ENCODE peak calls at places on chromosome 10, in ten cellular contexts. One of them, this sample, is unnamed.

GRCh38 chr10:79433324-79434222 is 11.9 kb downstream of the ZCCHC24 start:
- DNase-seq in astrocyte of the cerebellum: no peak
- DNase-seq in stimulated activated CD8-positive, alpha-beta memory T cell treated with anti-CD3 and anti-CD28 coated beads, Interleukin-2, amount 100 ng/mL, for 48 hours: no peak
- DNase-seq in lower leg skin: no peak
- DNase-seq in stimulated activated CD4-positive, alpha-beta T cell treated with anti-CD3 and anti-CD28 coated beads, Interleukin-15, amount 100 ng/mL, for 24 hours: no peak
- DNase-seq in hepatocyte: peak; percentile 53
- DNase-seq in Peyer's patch: no peak
- DNase-seq in nephron progenitor cell: no peak
- DNase-seq in stomach: no peak
- DNase-seq in transverse colon: peak; percentile 27
- DNase-seq in this sample: no peak

GRCh38 chr10:124045794-124046355 is 47.5 kb downstream of the CHST15 start:
- DNase-seq in nephron progenitor cell: no peak
- DNase-seq in transverse colon: no peak
- DNase-seq in lower leg skin: no peak
- DNase-seq in astrocyte of the cerebellum: no peak
- DNase-seq in stimulated activated CD4-positive, alpha-beta T cell treated with anti-CD3 and anti-CD28 coated beads, Interleukin-15, amount 100 ng/mL, for 24 hours: no peak
- DNase-seq in Peyer's patch: peak; percentile 33
- DNase-seq in hepatocyte: no peak
- DNase-seq in stimulated activated CD8-positive, alpha-beta memory T cell treated with anti-CD3 and anti-CD28 coated beads, Interleukin-2, amount 100 ng/mL, for 48 hours: no peak
- DNase-seq in stomach: no peak
- DNase-seq in this sample: no peak

GRCh38 chr10:67015225-67015624 is 89.4 kb downstream of the LRRTM3 start:
- DNase-seq in transverse colon: no peak
- DNase-seq in stimulated activated CD4-positive, alpha-beta T cell treated with anti-CD3 and anti-CD28 coated beads, Interleukin-15, amount 100 ng/mL, for 24 hours: no peak
- DNase-seq in stomach: no peak
- DNase-seq in hepatocyte: no peak
- DNase-seq in astrocyte of the cerebellum: no peak
- DNase-seq in nephron progenitor cell: no peak
- DNase-seq in stimulated activated CD8-positive, alpha-beta memory T cell treated with anti-CD3 and anti-CD28 coated beads, Interleukin-2, amount 100 ng/mL, for 48 hours: no peak
- DNase-seq in lower leg skin: no peak
- DNase-seq in Peyer's patch: no peak
- DNase-seq in this sample: no peak

GRCh38 chr10:104548090-104548489 is 93.0 kb upstream of the SORCS3 start:
- DNase-seq in hepatocyte: peak; percentile 35
- DNase-seq in stomach: no peak
- DNase-seq in nephron progenitor cell: peak; percentile 61
- DNase-seq in astrocyte of the cerebellum: peak; percentile 8
- DNase-seq in lower leg skin: no peak
- DNase-seq in stimulated activated CD4-positive, alpha-beta T cell treated with anti-CD3 and anti-CD28 coated beads, Interleukin-15, amount 100 ng/mL, for 24 hours: no peak
- DNase-seq in stimulated activated CD8-positive, alpha-beta memory T cell treated with anti-CD3 and anti-CD28 coated beads, Interleukin-2, amount 100 ng/mL, for 48 hours: no peak
- DNase-seq in transverse colon: no peak
- DNase-seq in Peyer's patch: no peak
- DNase-seq in this sample: no peak

GRCh38 chr10:9285698-9286097 is 1231.2 kb downstream of the GATA3 start:
- DNase-seq in nephron progenitor cell: no peak
- DNase-seq in astrocyte of the cerebellum: no peak
- DNase-seq in lower leg skin: no peak
- DNase-seq in transverse colon: no peak
- DNase-seq in hepatocyte: no peak
- DNase-seq in Peyer's patch: no peak
- DNase-seq in stimulated activated CD4-positive, alpha-beta T cell treated with anti-CD3 and anti-CD28 coated beads, Interleukin-15, amount 100 ng/mL, for 24 hours: no peak
- DNase-seq in stimulated activated CD8-positive, alpha-beta memory T cell treated with anti-CD3 and anti-CD28 coated beads, Interleukin-2, amount 100 ng/mL, for 48 hours: no peak
- DNase-seq in stomach: no peak
- DNase-seq in this sample: no peak

GRCh38 chr10:120336910-120337540 is 120.0 kb upstream of the PLPP4 start:
- DNase-seq in Peyer's patch: peak; percentile 27
- DNase-seq in hepatocyte: peak; percentile 67
- DNase-seq in stimulated activated CD4-positive, alpha-beta T cell treated with anti-CD3 and anti-CD28 coated beads, Interleukin-15, amount 100 ng/mL, for 24 hours: peak; percentile 67
- DNase-seq in lower leg skin: no peak
- DNase-seq in nephron progenitor cell: peak; percentile 76
- DNase-seq in transverse colon: peak; percentile 55
- DNase-seq in stimulated activated CD8-positive, alpha-beta memory T cell treated with anti-CD3 and anti-CD28 coated beads, Interleukin-2, amount 100 ng/mL, for 48 hours: peak; percentile 28
- DNase-seq in astrocyte of the cerebellum: peak; percentile 6
- DNase-seq in stomach: peak; percentile 73
- DNase-seq in this sample: no peak

GRCh38 chr10:34522542-34522941 is 292.6 kb downstream of the PARD3 start:
- DNase-seq in nephron progenitor cell: no peak
- DNase-seq in astrocyte of the cerebellum: no peak
- DNase-seq in Peyer's patch: no peak
- DNase-seq in lower leg skin: no peak
- DNase-seq in hepatocyte: peak; percentile 36
- DNase-seq in stomach: no peak
- DNase-seq in stimulated activated CD4-positive, alpha-beta T cell treated with anti-CD3 and anti-CD28 coated beads, Interleukin-15, amount 100 ng/mL, for 24 hours: no peak
- DNase-seq in stimulated activated CD8-positive, alpha-beta memory T cell treated with anti-CD3 and anti-CD28 coated beads, Interleukin-2, amount 100 ng/mL, for 48 hours: no peak
- DNase-seq in transverse colon: no peak
- DNase-seq in this sample: no peak

GRCh38 chr10:30704016-30704600 is 74.6 kb upstream of the LYZL2 start:
- DNase-seq in stimulated activated CD4-positive, alpha-beta T cell treated with anti-CD3 and anti-CD28 coated beads, Interleukin-15, amount 100 ng/mL, for 24 hours: peak; percentile 34
- DNase-seq in Peyer's patch: peak; percentile 24
- DNase-seq in transverse colon: no peak
- DNase-seq in astrocyte of the cerebellum: no peak
- DNase-seq in nephron progenitor cell: no peak
- DNase-seq in lower leg skin: no peak
- DNase-seq in stimulated activated CD8-positive, alpha-beta memory T cell treated with anti-CD3 and anti-CD28 coated beads, Interleukin-2, amount 100 ng/mL, for 48 hours: no peak
- DNase-seq in hepatocyte: no peak
- DNase-seq in stomach: no peak
- DNase-seq in this sample: no peak

GRCh38 chr10:63431962-63432797 is 33.6 kb downstream of the JMJD1C start:
- DNase-seq in astrocyte of the cerebellum: no peak
- DNase-seq in transverse colon: no peak
- DNase-seq in Peyer's patch: no peak
- DNase-seq in stimulated activated CD8-positive, alpha-beta memory T cell treated with anti-CD3 and anti-CD28 coated beads, Interleukin-2, amount 100 ng/mL, for 48 hours: no peak
- DNase-seq in lower leg skin: no peak
- DNase-seq in hepatocyte: no peak
- DNase-seq in stomach: no peak
- DNase-seq in nephron progenitor cell: no peak
- DNase-seq in stimulated activated CD4-positive, alpha-beta T cell treated with anti-CD3 and anti-CD28 coated beads, Interleukin-15, amount 100 ng/mL, for 24 hours: no peak
- DNase-seq in this sample: no peak

GRCh38 chr10:100395626-100396025 is 48.6 kb downstream of the SCD start:
- DNase-seq in stimulated activated CD4-positive, alpha-beta T cell treated with anti-CD3 and anti-CD28 coated beads, Interleukin-15, amount 100 ng/mL, for 24 hours: no peak
- DNase-seq in transverse colon: no peak
- DNase-seq in nephron progenitor cell: no peak
- DNase-seq in Peyer's patch: no peak
- DNase-seq in stomach: no peak
- DNase-seq in astrocyte of the cerebellum: no peak
- DNase-seq in lower leg skin: no peak
- DNase-seq in stimulated activated CD8-positive, alpha-beta memory T cell treated with anti-CD3 and anti-CD28 coated beads, Interleukin-2, amount 100 ng/mL, for 48 hours: no peak
- DNase-seq in hepatocyte: no peak
- DNase-seq in this sample: no peak

GRCh38 chr10:113565364-113565763 is 12.5 kb downstream of the HABP2 start:
- DNase-seq in stomach: no peak
- DNase-seq in astrocyte of the cerebellum: no peak
- DNase-seq in transverse colon: no peak
- DNase-seq in stimulated activated CD8-positive, alpha-beta memory T cell treated with anti-CD3 and anti-CD28 coated beads, Interleukin-2, amount 100 ng/mL, for 48 hours: no peak
- DNase-seq in Peyer's patch: no peak
- DNase-seq in nephron progenitor cell: no peak
- DNase-seq in stimulated activated CD4-positive, alpha-beta T cell treated with anti-CD3 and anti-CD28 coated beads, Interleukin-15, amount 100 ng/mL, for 24 hours: no peak
- DNase-seq in hepatocyte: no peak
- DNase-seq in lower leg skin: no peak
- DNase-seq in this sample: no peak

GRCh38 chr10:110843031-110843430 is 28.7 kb upstream of the PDCD4 start:
- DNase-seq in transverse colon: peak; percentile 61
- DNase-seq in stimulated activated CD8-positive, alpha-beta memory T cell treated with anti-CD3 and anti-CD28 coated beads, Interleukin-2, amount 100 ng/mL, for 48 hours: no peak
- DNase-seq in Peyer's patch: peak; percentile 76
- DNase-seq in stomach: no peak
- DNase-seq in astrocyte of the cerebellum: no peak
- DNase-seq in lower leg skin: peak; percentile 84
- DNase-seq in nephron progenitor cell: no peak
- DNase-seq in stimulated activated CD4-positive, alpha-beta T cell treated with anti-CD3 and anti-CD28 coated beads, Interleukin-15, amount 100 ng/mL, for 24 hours: peak; percentile 38
- DNase-seq in hepatocyte: no peak
- DNase-seq in this sample: no peak

GRCh38 chr10:42998481-42999384 is 78.1 kb upstream of the RET start:
- DNase-seq in lower leg skin: peak; percentile 80
- DNase-seq in astrocyte of the cerebellum: no peak
- DNase-seq in nephron progenitor cell: no peak
- DNase-seq in stimulated activated CD8-positive, alpha-beta memory T cell treated with anti-CD3 and anti-CD28 coated beads, Interleukin-2, amount 100 ng/mL, for 48 hours: no peak
- DNase-seq in transverse colon: no peak
- DNase-seq in Peyer's patch: no peak
- DNase-seq in stimulated activated CD4-positive, alpha-beta T cell treated with anti-CD3 and anti-CD28 coated beads, Interleukin-15, amount 100 ng/mL, for 24 hours: no peak
- DNase-seq in stomach: no peak
- DNase-seq in hepatocyte: peak; percentile 2
- DNase-seq in this sample: no peak

GRCh38 chr10:17227367-17228080 is 517 bp upstream of the VIM start:
- DNase-seq in stomach: no peak
- DNase-seq in astrocyte of the cerebellum: no peak
- DNase-seq in nephron progenitor cell: no peak
- DNase-seq in lower leg skin: no peak
- DNase-seq in transverse colon: no peak
- DNase-seq in stimulated activated CD4-positive, alpha-beta T cell treated with anti-CD3 and anti-CD28 coated beads, Interleukin-15, amount 100 ng/mL, for 24 hours: peak; percentile 32
- DNase-seq in Peyer's patch: no peak
- DNase-seq in stimulated activated CD8-positive, alpha-beta memory T cell treated with anti-CD3 and anti-CD28 coated beads, Interleukin-2, amount 100 ng/mL, for 48 hours: no peak
- DNase-seq in hepatocyte: no peak
- DNase-seq in this sample: no peak

GRCh38 chr10:17790631-17791030 is 18.5 kb upstream of the MRC1 start:
- DNase-seq in nephron progenitor cell: no peak
- DNase-seq in stimulated activated CD4-positive, alpha-beta T cell treated with anti-CD3 and anti-CD28 coated beads, Interleukin-15, amount 100 ng/mL, for 24 hours: no peak
- DNase-seq in stomach: no peak
- DNase-seq in stimulated activated CD8-positive, alpha-beta memory T cell treated with anti-CD3 and anti-CD28 coated beads, Interleukin-2, amount 100 ng/mL, for 48 hours: no peak
- DNase-seq in hepatocyte: no peak
- DNase-seq in lower leg skin: no peak
- DNase-seq in transverse colon: no peak
- DNase-seq in astrocyte of the cerebellum: no peak
- DNase-seq in Peyer's patch: no peak
- DNase-seq in this sample: no peak

GRCh38 chr10:6593140-6593740 is 13.2 kb upstream of the PRKCQ start:
- DNase-seq in lower leg skin: no peak
- DNase-seq in stimulated activated CD8-positive, alpha-beta memory T cell treated with anti-CD3 and anti-CD28 coated beads, Interleukin-2, amount 100 ng/mL, for 48 hours: no peak
- DNase-seq in stimulated activated CD4-positive, alpha-beta T cell treated with anti-CD3 and anti-CD28 coated beads, Interleukin-15, amount 100 ng/mL, for 24 hours: peak; percentile 52
- DNase-seq in Peyer's patch: no peak
- DNase-seq in transverse colon: no peak
- DNase-seq in nephron progenitor cell: no peak
- DNase-seq in hepatocyte: no peak
- DNase-seq in stomach: no peak
- DNase-seq in astrocyte of the cerebellum: no peak
- DNase-seq in this sample: no peak

GRCh38 chr10:50396491-50397311 is 145.4 kb upstream of the ASAH2 start:
- DNase-seq in stimulated activated CD8-positive, alpha-beta memory T cell treated with anti-CD3 and anti-CD28 coated beads, Interleukin-2, amount 100 ng/mL, for 48 hours: no peak
- DNase-seq in astrocyte of the cerebellum: no peak
- DNase-seq in transverse colon: no peak
- DNase-seq in stomach: no peak
- DNase-seq in lower leg skin: no peak
- DNase-seq in stimulated activated CD4-positive, alpha-beta T cell treated with anti-CD3 and anti-CD28 coated beads, Interleukin-15, amount 100 ng/mL, for 24 hours: peak; percentile 44
- DNase-seq in Peyer's patch: no peak
- DNase-seq in hepatocyte: no peak
- DNase-seq in nephron progenitor cell: no peak
- DNase-seq in this sample: no peak

GRCh38 chr10:128054163-128054970 is 71.9 kb downstream of the MKI67 start:
- DNase-seq in nephron progenitor cell: no peak
- DNase-seq in Peyer's patch: no peak
- DNase-seq in stomach: no peak
- DNase-seq in stimulated activated CD8-positive, alpha-beta memory T cell treated with anti-CD3 and anti-CD28 coated beads, Interleukin-2, amount 100 ng/mL, for 48 hours: no peak
- DNase-seq in hepatocyte: no peak
- DNase-seq in astrocyte of the cerebellum: no peak
- DNase-seq in stimulated activated CD4-positive, alpha-beta T cell treated with anti-CD3 and anti-CD28 coated beads, Interleukin-15, amount 100 ng/mL, for 24 hours: no peak
- DNase-seq in transverse colon: peak; percentile 17
- DNase-seq in lower leg skin: no peak
- DNase-seq in this sample: no peak

GRCh38 chr10:128852449-128852848 is 614.6 kb upstream of the MGMT start:
- DNase-seq in astrocyte of the cerebellum: no peak
- DNase-seq in stimulated activated CD8-positive, alpha-beta memory T cell treated with anti-CD3 and anti-CD28 coated beads, Interleukin-2, amount 100 ng/mL, for 48 hours: no peak
- DNase-seq in transverse colon: no peak
- DNase-seq in hepatocyte: no peak
- DNase-seq in stomach: no peak
- DNase-seq in lower leg skin: peak; percentile 68
- DNase-seq in nephron progenitor cell: no peak
- DNase-seq in stimulated activated CD4-positive, alpha-beta T cell treated with anti-CD3 and anti-CD28 coated beads, Interleukin-15, amount 100 ng/mL, for 24 hours: no peak
- DNase-seq in Peyer's patch: no peak
- DNase-seq in this sample: no peak

GRCh38 chr10:129968937-129969527 is 5.0 kb upstream of the EBF3 start:
- DNase-seq in Peyer's patch: no peak
- DNase-seq in astrocyte of the cerebellum: no peak
- DNase-seq in nephron progenitor cell: peak; percentile 88
- DNase-seq in lower leg skin: no peak
- DNase-seq in stimulated activated CD8-positive, alpha-beta memory T cell treated with anti-CD3 and anti-CD28 coated beads, Interleukin-2, amount 100 ng/mL, for 48 hours: no peak
- DNase-seq in hepatocyte: peak; percentile 81
- DNase-seq in stimulated activated CD4-positive, alpha-beta T cell treated with anti-CD3 and anti-CD28 coated beads, Interleukin-15, amount 100 ng/mL, for 24 hours: peak; percentile 74
- DNase-seq in stomach: no peak
- DNase-seq in transverse colon: no peak
- DNase-seq in this sample: no peak

GRCh38 chr10:100998183-100998990 is 1.2 kb upstream of the LZTS2 start:
- DNase-seq in stimulated activated CD4-positive, alpha-beta T cell treated with anti-CD3 and anti-CD28 coated beads, Interleukin-15, amount 100 ng/mL, for 24 hours: peak; percentile 79
- DNase-seq in stomach: peak; percentile 84
- DNase-seq in hepatocyte: peak; percentile 93
- DNase-seq in stimulated activated CD8-positive, alpha-beta memory T cell treated with anti-CD3 and anti-CD28 coated beads, Interleukin-2, amount 100 ng/mL, for 48 hours: peak; percentile 47
- DNase-seq in nephron progenitor cell: peak; percentile 77
- DNase-seq in astrocyte of the cerebellum: peak; percentile 64
- DNase-seq in lower leg skin: peak; percentile 96
- DNase-seq in transverse colon: peak; percentile 90
- DNase-seq in Peyer's patch: peak; percentile 79
- DNase-seq in this sample: peak; percentile 82

GRCh38 chr10:32413513-32413912 is 32.4 kb upstream of the CCDC7 start:
- DNase-seq in nephron progenitor cell: no peak
- DNase-seq in stimulated activated CD4-positive, alpha-beta T cell treated with anti-CD3 and anti-CD28 coated beads, Interleukin-15, amount 100 ng/mL, for 24 hours: peak; percentile 69
- DNase-seq in astrocyte of the cerebellum: peak; percentile 82
- DNase-seq in Peyer's patch: no peak
- DNase-seq in transverse colon: no peak
- DNase-seq in stomach: no peak
- DNase-seq in hepatocyte: peak; percentile 39
- DNase-seq in stimulated activated CD8-positive, alpha-beta memory T cell treated with anti-CD3 and anti-CD28 coated beads, Interleukin-2, amount 100 ng/mL, for 48 hours: peak; percentile 26
- DNase-seq in lower leg skin: no peak
- DNase-seq in this sample: no peak

GRCh38 chr10:27252267-27253000 is 11.8 kb upstream of the ACBD5 start:
- DNase-seq in nephron progenitor cell: peak; percentile 41
- DNase-seq in stomach: peak; percentile 79
- DNase-seq in Peyer's patch: peak; percentile 83
- DNase-seq in transverse colon: peak; percentile 83
- DNase-seq in hepatocyte: peak; percentile 78
- DNase-seq in stimulated activated CD8-positive, alpha-beta memory T cell treated with anti-CD3 and anti-CD28 coated beads, Interleukin-2, amount 100 ng/mL, for 48 hours: peak; percentile 83
- DNase-seq in astrocyte of the cerebellum: no peak
- DNase-seq in lower leg skin: peak; percentile 92
- DNase-seq in stimulated activated CD4-positive, alpha-beta T cell treated with anti-CD3 and anti-CD28 coated beads, Interleukin-15, amount 100 ng/mL, for 24 hours: peak; percentile 88
- DNase-seq in this sample: no peak

GRCh38 chr10:126013489-126014281 is 117.3 kb downstream of the FANK1 start:
- DNase-seq in hepatocyte: peak; percentile 26
- DNase-seq in stimulated activated CD4-positive, alpha-beta T cell treated with anti-CD3 and anti-CD28 coated beads, Interleukin-15, amount 100 ng/mL, for 24 hours: peak; percentile 24
- DNase-seq in nephron progenitor cell: no peak
- DNase-seq in stimulated activated CD8-positive, alpha-beta memory T cell treated with anti-CD3 and anti-CD28 coated beads, Interleukin-2, amount 100 ng/mL, for 48 hours: no peak
- DNase-seq in lower leg skin: no peak
- DNase-seq in Peyer's patch: no peak
- DNase-seq in transverse colon: no peak
- DNase-seq in astrocyte of the cerebellum: peak; percentile 59
- DNase-seq in stomach: no peak
- DNase-seq in this sample: peak; percentile 50

GRCh38 chr10:76675951-76676587 is 961.5 kb downstream of the KCNMA1 start:
- DNase-seq in transverse colon: peak; percentile 13
- DNase-seq in hepatocyte: peak; percentile 28
- DNase-seq in stimulated activated CD4-positive, alpha-beta T cell treated with anti-CD3 and anti-CD28 coated beads, Interleukin-15, amount 100 ng/mL, for 24 hours: no peak
- DNase-seq in astrocyte of the cerebellum: peak; percentile 86
- DNase-seq in stimulated activated CD8-positive, alpha-beta memory T cell treated with anti-CD3 and anti-CD28 coated beads, Interleukin-2, amount 100 ng/mL, for 48 hours: no peak
- DNase-seq in stomach: no peak
- DNase-seq in nephron progenitor cell: no peak
- DNase-seq in lower leg skin: peak; percentile 87
- DNase-seq in Peyer's patch: no peak
- DNase-seq in this sample: peak; percentile 6

GRCh38 chr10:32112055-32112454 is 55.8 kb upstream of the KIF5B start:
- DNase-seq in stomach: no peak
- DNase-seq in stimulated activated CD8-positive, alpha-beta memory T cell treated with anti-CD3 and anti-CD28 coated beads, Interleukin-2, amount 100 ng/mL, for 48 hours: no peak
- DNase-seq in lower leg skin: peak; percentile 50
- DNase-seq in transverse colon: no peak
- DNase-seq in Peyer's patch: no peak
- DNase-seq in stimulated activated CD4-positive, alpha-beta T cell treated with anti-CD3 and anti-CD28 coated beads, Interleukin-15, amount 100 ng/mL, for 24 hours: no peak
- DNase-seq in nephron progenitor cell: no peak
- DNase-seq in astrocyte of the cerebellum: peak; percentile 55
- DNase-seq in hepatocyte: no peak
- DNase-seq in this sample: no peak

GRCh38 chr10:2913531-2913930 is 153.8 kb upstream of the PFKP start:
- DNase-seq in stimulated activated CD8-positive, alpha-beta memory T cell treated with anti-CD3 and anti-CD28 coated beads, Interleukin-2, amount 100 ng/mL, for 48 hours: no peak
- DNase-seq in lower leg skin: no peak
- DNase-seq in nephron progenitor cell: no peak
- DNase-seq in stimulated activated CD4-positive, alpha-beta T cell treated with anti-CD3 and anti-CD28 coated beads, Interleukin-15, amount 100 ng/mL, for 24 hours: no peak
- DNase-seq in hepatocyte: no peak
- DNase-seq in Peyer's patch: no peak
- DNase-seq in astrocyte of the cerebellum: no peak
- DNase-seq in stomach: no peak
- DNase-seq in transverse colon: no peak
- DNase-seq in this sample: no peak

GRCh38 chr10:101525848-101526247 is 62.2 kb downstream of the POLL start:
- DNase-seq in stimulated activated CD4-positive, alpha-beta T cell treated with anti-CD3 and anti-CD28 coated beads, Interleukin-15, amount 100 ng/mL, for 24 hours: no peak
- DNase-seq in hepatocyte: no peak
- DNase-seq in nephron progenitor cell: no peak
- DNase-seq in Peyer's patch: no peak
- DNase-seq in stimulated activated CD8-positive, alpha-beta memory T cell treated with anti-CD3 and anti-CD28 coated beads, Interleukin-2, amount 100 ng/mL, for 48 hours: no peak
- DNase-seq in astrocyte of the cerebellum: no peak
- DNase-seq in stomach: no peak
- DNase-seq in lower leg skin: no peak
- DNase-seq in transverse colon: no peak
- DNase-seq in this sample: no peak